ENCODE peak calls at places on chromosomes 3 and 15, in six cellular contexts. One of them, this sample, is unnamed.

GRCh38 chr3:150503402-150504099 is 42.7 kb downstream of the SERP1 start:
- DNase-seq in H1: no peak
- DNase-seq in suprapubic skin: no peak
- DNase-seq in esophagus squamous epithelium: no peak
- DNase-seq in HCT116: no peak
- DNase-seq in body of pancreas: no peak
- DNase-seq in this sample: no peak

GRCh38 chr3:187291001-187291511 is 481 bp downstream of the MASP1 start:
- DNase-seq in H1: no peak
- DNase-seq in body of pancreas: no peak
- DNase-seq in HCT116: no peak
- DNase-seq in suprapubic skin: no peak
- DNase-seq in esophagus squamous epithelium: no peak
- DNase-seq in this sample: no peak

GRCh38 chr3:113895964-113896363 is 51.8 kb upstream of the ZDHHC23 start:
- DNase-seq in body of pancreas: no peak
- DNase-seq in esophagus squamous epithelium: no peak
- DNase-seq in suprapubic skin: no peak
- DNase-seq in HCT116: no peak
- DNase-seq in H1: no peak
- DNase-seq in this sample: no peak

GRCh38 chr3:29145370-29145769 is 135.5 kb upstream of the RBMS3 start:
- DNase-seq in suprapubic skin: no peak
- DNase-seq in body of pancreas: no peak
- DNase-seq in esophagus squamous epithelium: no peak
- DNase-seq in H1: no peak
- DNase-seq in HCT116: no peak
- DNase-seq in this sample: no peak

GRCh38 chr3:189909573-189909972 is 211.1 kb downstream of the P3H2 start:
- DNase-seq in body of pancreas: no peak
- DNase-seq in esophagus squamous epithelium: no peak
- DNase-seq in HCT116: no peak
- DNase-seq in suprapubic skin: no peak
- DNase-seq in H1: no peak
- DNase-seq in this sample: no peak

GRCh38 chr3:20668411-20668810 is 482.4 kb upstream of the SGO1 start:
- DNase-seq in suprapubic skin: no peak
- DNase-seq in H1: peak; percentile 19
- DNase-seq in esophagus squamous epithelium: no peak
- DNase-seq in body of pancreas: no peak
- DNase-seq in HCT116: no peak
- DNase-seq in this sample: no peak

GRCh38 chr3:173624086-173624485 is 226.5 kb downstream of the NLGN1 start:
- DNase-seq in HCT116: no peak
- DNase-seq in esophagus squamous epithelium: no peak
- DNase-seq in suprapubic skin: no peak
- DNase-seq in body of pancreas: no peak
- DNase-seq in H1: no peak
- DNase-seq in this sample: no peak

GRCh38 chr3:155283092-155284056 is 10.1 kb downstream of the STRIT1 start:
- DNase-seq in body of pancreas: no peak
- DNase-seq in esophagus squamous epithelium: no peak
- DNase-seq in H1: no peak
- DNase-seq in suprapubic skin: no peak
- DNase-seq in HCT116: no peak
- DNase-seq in this sample: no peak

GRCh38 chr3:52357151-52358080 is 41.3 kb downstream of the DNAH1 start:
- DNase-seq in esophagus squamous epithelium: no peak
- DNase-seq in H1: no peak
- DNase-seq in suprapubic skin: no peak
- DNase-seq in HCT116: no peak
- DNase-seq in body of pancreas: no peak
- DNase-seq in this sample: peak; percentile 35

GRCh38 chr15:79960502-79961217 is 10.3 kb downstream of the BCL2A1 start:
- DNase-seq in HCT116: no peak
- DNase-seq in esophagus squamous epithelium: no peak
- DNase-seq in suprapubic skin: no peak
- DNase-seq in H1: no peak
- DNase-seq in body of pancreas: no peak
- DNase-seq in this sample: peak; percentile 67

GRCh38 chr3:64995857-64996564 is 308.2 kb upstream of the ADAMTS9 start:
- DNase-seq in HCT116: no peak
- DNase-seq in esophagus squamous epithelium: no peak
- DNase-seq in suprapubic skin: no peak
- DNase-seq in body of pancreas: no peak
- DNase-seq in H1: no peak
- DNase-seq in this sample: no peak
- H3K4me3 ChIP-seq in HCT116: no peak overlapping the region
- H3K4me3 ChIP-seq in esophagus squamous epithelium: no peak overlapping the region
- H3K4me3 ChIP-seq in suprapubic skin: no peak overlapping the region
- H3K4me3 ChIP-seq in body of pancreas: no peak overlapping the region
- H3K4me3 ChIP-seq in H1: no peak overlapping the region
- H3K4me3 ChIP-seq in this sample: no peak overlapping the region

GRCh38 chr15:51736069-51736468 is 1.4 kb downstream of the LYSMD2 start:
- DNase-seq in HCT116: no peak
- DNase-seq in esophagus squamous epithelium: no peak
- DNase-seq in H1: no peak
- DNase-seq in body of pancreas: no peak
- DNase-seq in suprapubic skin: no peak
- DNase-seq in this sample: no peak

GRCh38 chr15:51738553-51738952 is 1.1 kb upstream of the LYSMD2 start:
- DNase-seq in H1: no peak
- DNase-seq in HCT116: no peak
- DNase-seq in body of pancreas: no peak
- DNase-seq in esophagus squamous epithelium: no peak
- DNase-seq in suprapubic skin: no peak
- DNase-seq in this sample: no peak

GRCh38 chr15:51735611-51736010 is 1.8 kb downstream of the LYSMD2 start:
- DNase-seq in esophagus squamous epithelium: no peak
- DNase-seq in body of pancreas: no peak
- DNase-seq in H1: no peak
- DNase-seq in HCT116: no peak
- DNase-seq in suprapubic skin: no peak
- DNase-seq in this sample: no peak

GRCh38 chr15:51737538-51738305 is at the start of gene LYSMD2:
- DNase-seq in body of pancreas: peak; percentile 73
- DNase-seq in HCT116: no peak
- DNase-seq in H1: no peak
- DNase-seq in esophagus squamous epithelium: no peak
- DNase-seq in suprapubic skin: peak; percentile 82
- DNase-seq in this sample: peak; percentile 90

DNA sequence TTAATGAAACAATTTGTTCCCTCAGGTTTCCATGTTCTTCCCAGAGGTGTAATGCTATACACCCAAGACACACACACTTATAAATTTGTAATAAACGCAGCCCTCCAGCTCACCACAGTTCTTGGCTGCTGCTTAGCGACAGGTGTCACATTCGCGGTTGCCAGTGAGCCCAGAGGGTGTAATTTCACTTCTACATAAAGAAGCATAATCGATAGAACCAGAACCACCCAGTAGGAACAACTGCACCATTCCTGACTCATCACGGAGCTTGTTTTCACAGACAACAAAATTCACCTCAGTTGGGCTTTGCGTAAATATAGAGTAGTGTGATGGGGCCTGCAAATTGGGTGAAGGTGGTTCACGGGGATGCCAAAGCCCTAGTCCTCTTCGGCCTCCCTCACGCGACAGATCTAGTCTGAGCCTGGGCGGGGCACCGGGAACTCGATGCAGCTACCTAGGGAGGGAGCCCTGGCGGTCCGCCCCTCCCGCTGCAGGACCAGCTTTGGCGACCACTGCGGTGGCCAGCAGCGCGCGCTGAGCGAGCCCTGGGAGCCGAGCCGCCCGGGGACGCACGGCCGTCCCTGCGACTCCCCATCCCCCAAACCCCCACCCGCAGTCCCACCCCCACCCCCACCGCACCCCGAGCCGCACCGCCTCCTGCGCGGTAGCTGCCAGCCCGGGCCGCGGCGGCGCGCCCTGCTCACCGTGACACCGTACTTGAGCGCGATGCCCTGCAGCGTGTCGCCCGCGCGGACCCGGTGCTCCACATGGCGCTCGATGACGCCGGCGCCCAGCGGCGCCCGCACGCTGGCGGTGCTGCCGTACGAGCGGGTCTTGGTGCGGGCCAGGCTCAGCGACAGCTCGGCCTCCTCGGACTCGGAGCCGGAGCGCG is 563 bp downstream of the LYSMD2 start:
- DNase-seq in body of pancreas: peak; percentile 41
- DNase-seq in HCT116: no peak
- DNase-seq in H1: no peak
- DNase-seq in suprapubic skin: peak; percentile 70
- DNase-seq in esophagus squamous epithelium: no peak
- DNase-seq in this sample: peak; percentile 63
- H3K4me1 ChIP-seq in body of pancreas: peaks cover 28% of the 10 kb centered on the region
- H3K4me1 ChIP-seq in HCT116: peaks cover 19% of the 10 kb centered on the region
- H3K4me1 ChIP-seq in H1: no peaks in the 10 kb centered on the region
- H3K4me1 ChIP-seq in suprapubic skin: peaks cover 28% of the 10 kb centered on the region
- H3K4me1 ChIP-seq in esophagus squamous epithelium: peaks cover 36% of the 10 kb centered on the region
- H3K4me1 ChIP-seq in this sample: peaks cover 19% of the 10 kb centered on the region

GRCh38 chr3:177553012-177553411 is 355.7 kb upstream of the TBL1XR1 start:
- DNase-seq in HCT116: no peak
- DNase-seq in body of pancreas: no peak
- DNase-seq in suprapubic skin: no peak
- DNase-seq in esophagus squamous epithelium: no peak
- DNase-seq in H1: no peak
- DNase-seq in this sample: no peak

GRCh38 chr3:177554900-177555759 is 357.8 kb upstream of the TBL1XR1 start:
- DNase-seq in body of pancreas: no peak
- DNase-seq in suprapubic skin: no peak
- DNase-seq in HCT116: no peak
- DNase-seq in esophagus squamous epithelium: no peak
- DNase-seq in H1: no peak
- DNase-seq in this sample: no peak

GRCh38 chr3:177552051-177552450 is 354.8 kb upstream of the TBL1XR1 start:
- DNase-seq in suprapubic skin: no peak
- DNase-seq in esophagus squamous epithelium: no peak
- DNase-seq in H1: no peak
- DNase-seq in HCT116: no peak
- DNase-seq in body of pancreas: no peak
- DNase-seq in this sample: no peak

GRCh38 chr3:177551431-177551836 is 354.2 kb upstream of the TBL1XR1 start:
- DNase-seq in body of pancreas: no peak
- DNase-seq in esophagus squamous epithelium: no peak
- DNase-seq in suprapubic skin: no peak
- DNase-seq in HCT116: no peak
- DNase-seq in H1: no peak
- DNase-seq in this sample: no peak

DNA sequence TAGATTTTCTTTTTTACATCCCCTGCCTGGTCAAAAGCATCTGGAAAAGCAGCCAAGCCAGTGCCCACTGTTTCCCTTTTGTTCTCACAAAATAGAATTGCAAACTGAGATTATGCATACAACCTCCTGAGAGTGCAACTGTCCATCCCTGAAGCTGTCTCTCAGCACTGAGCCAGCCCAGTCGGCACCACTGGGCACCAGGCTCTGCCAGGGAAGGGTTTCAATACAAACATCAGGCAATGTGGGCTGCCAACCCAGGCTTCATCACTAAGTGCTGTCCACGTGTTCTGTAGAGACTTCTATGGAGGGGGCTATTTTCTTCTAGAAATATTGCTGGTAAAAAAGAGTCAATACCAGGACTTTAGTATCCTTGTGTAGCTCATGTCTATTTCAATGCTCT is 356.3 kb upstream of the TBL1XR1 start:
- DNase-seq in HCT116: no peak
- DNase-seq in body of pancreas: no peak
- DNase-seq in esophagus squamous epithelium: no peak
- DNase-seq in H1: no peak
- DNase-seq in suprapubic skin: no peak
- DNase-seq in this sample: no peak
- TF ChIP-seq POLR2A in HCT116: no peak
- TF ChIP-seq POLR2A in body of pancreas: no peak
- TF ChIP-seq POLR2A in esophagus squamous epithelium: no peak
- TF ChIP-seq POLR2A in H1: no peak
- TF ChIP-seq POLR2A in suprapubic skin: no peak
- TF ChIP-seq POLR2A in this sample: no peak

DNA sequence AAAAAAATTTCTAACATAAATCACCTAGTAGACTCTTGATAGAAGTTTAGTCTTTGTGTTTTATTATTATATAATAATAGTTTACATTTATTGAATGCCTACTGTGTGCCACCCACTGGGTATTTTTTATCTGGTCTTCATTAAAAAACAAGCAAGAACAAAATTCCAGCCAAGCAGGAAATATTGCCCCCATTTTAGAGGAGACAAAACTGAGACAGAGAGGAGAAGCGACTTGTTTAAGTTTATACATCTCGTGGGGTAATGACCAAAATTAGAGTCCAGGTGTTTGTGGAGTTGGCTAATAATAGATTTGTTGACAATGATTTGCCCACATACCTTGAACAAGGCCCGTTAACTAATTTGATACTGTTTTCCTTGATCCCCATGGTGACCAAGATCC is 33.1 kb upstream of the FBXL22 start:
- DNase-seq in body of pancreas: no peak
- DNase-seq in suprapubic skin: no peak
- DNase-seq in esophagus squamous epithelium: no peak
- DNase-seq in H1: no peak
- DNase-seq in HCT116: no peak
- DNase-seq in this sample: no peak
- H3K4me3 ChIP-seq in body of pancreas: no peak overlapping the region
- H3K4me3 ChIP-seq in suprapubic skin: no peak overlapping the region
- H3K4me3 ChIP-seq in esophagus squamous epithelium: no peak overlapping the region
- H3K4me3 ChIP-seq in H1: no peak overlapping the region
- H3K4me3 ChIP-seq in HCT116: no peak overlapping the region
- H3K4me3 ChIP-seq in this sample: no peak overlapping the region

GRCh38 chr3:66931286-66931685 is 66.8 kb upstream of the KBTBD8 start:
- DNase-seq in esophagus squamous epithelium: no peak
- DNase-seq in HCT116: no peak
- DNase-seq in H1: no peak
- DNase-seq in body of pancreas: no peak
- DNase-seq in suprapubic skin: no peak
- DNase-seq in this sample: no peak
- H3K4me1 ChIP-seq in esophagus squamous epithelium: no peaks in the 10 kb centered on the region
- H3K4me1 ChIP-seq in HCT116: no peaks in the 10 kb centered on the region
- H3K4me1 ChIP-seq in H1: peaks cover 6% of the 10 kb centered on the region
- H3K4me1 ChIP-seq in body of pancreas: no peaks in the 10 kb centered on the region
- H3K4me1 ChIP-seq in suprapubic skin: no peaks in the 10 kb centered on the region
- H3K4me1 ChIP-seq in this sample: no peaks in the 10 kb centered on the region

GRCh38 chr3:48634661-48635221 is 520 bp downstream of the SLC26A6 start:
- DNase-seq in HCT116: no peak
- DNase-seq in suprapubic skin: peak; percentile 79
- DNase-seq in H1: peak; percentile 46
- DNase-seq in esophagus squamous epithelium: no peak
- DNase-seq in body of pancreas: peak; percentile 51
- DNase-seq in this sample: peak; percentile 74
- TF ChIP-seq POLR2A in HCT116: no peak
- TF ChIP-seq POLR2A in suprapubic skin: no peak
- TF ChIP-seq POLR2A in H1: no peak
- TF ChIP-seq POLR2A in esophagus squamous epithelium: no peak
- TF ChIP-seq POLR2A in body of pancreas: no peak
- TF ChIP-seq POLR2A in this sample: no peak